ENCODE peak calls at places on chromosome 22, in eight cellular contexts. One of them, this sample, is unnamed.

GRCh38 chr22:39273950-39274887 is 29.4 kb upstream of the PDGFB start:
- DNase-seq in ovary: no peak
- DNase-seq in AG08396: no peak
- DNase-seq in RWPE1: no peak
- DNase-seq in tibial nerve: no peak
- DNase-seq in activated T-cell treated with anti-CD3 and anti-CD28 coated beads, Interleukin-2, amount 50 U/mL, for 48 hours: no peak
- DNase-seq in stimulated activated CD4-positive, alpha-beta T cell treated with anti-CD3 and anti-CD28 coated beads, Interleukin-2, amount 100 ng/mL, for 48 hours: no peak
- DNase-seq in stimulated activated CD8-positive, alpha-beta memory T cell treated with anti-CD3 and anti-CD28 coated beads, Interleukin-15, amount 100 ng/mL, for 4 hours: no peak
- DNase-seq in this sample: no peak

GRCh38 chr22:23894710-23895598 is 771 bp downstream of the MIF start:
- DNase-seq in AG08396: peak
- DNase-seq in tibial nerve: peak
- DNase-seq in activated T-cell treated with anti-CD3 and anti-CD28 coated beads, Interleukin-2, amount 50 U/mL, for 48 hours: peak
- DNase-seq in RWPE1: peak
- DNase-seq in stimulated activated CD8-positive, alpha-beta memory T cell treated with anti-CD3 and anti-CD28 coated beads, Interleukin-15, amount 100 ng/mL, for 4 hours: peak
- DNase-seq in ovary: peak
- DNase-seq in stimulated activated CD4-positive, alpha-beta T cell treated with anti-CD3 and anti-CD28 coated beads, Interleukin-2, amount 100 ng/mL, for 48 hours: peak
- DNase-seq in this sample: no peak

GRCh38 chr22:23200896-23201295 is 20.6 kb downstream of the BCR start:
- DNase-seq in stimulated activated CD8-positive, alpha-beta memory T cell treated with anti-CD3 and anti-CD28 coated beads, Interleukin-15, amount 100 ng/mL, for 4 hours: no peak
- DNase-seq in RWPE1: no peak
- DNase-seq in ovary: no peak
- DNase-seq in AG08396: no peak
- DNase-seq in tibial nerve: no peak
- DNase-seq in activated T-cell treated with anti-CD3 and anti-CD28 coated beads, Interleukin-2, amount 50 U/mL, for 48 hours: no peak
- DNase-seq in stimulated activated CD4-positive, alpha-beta T cell treated with anti-CD3 and anti-CD28 coated beads, Interleukin-2, amount 100 ng/mL, for 48 hours: no peak
- DNase-seq in this sample: no peak

GRCh38 chr22:37331034-37331428 is 48.7 kb downstream of the CYTH4 start:
- DNase-seq in tibial nerve: no peak
- DNase-seq in AG08396: peak
- DNase-seq in ovary: no peak
- DNase-seq in RWPE1: peak
- DNase-seq in stimulated activated CD8-positive, alpha-beta memory T cell treated with anti-CD3 and anti-CD28 coated beads, Interleukin-15, amount 100 ng/mL, for 4 hours: no peak
- DNase-seq in stimulated activated CD4-positive, alpha-beta T cell treated with anti-CD3 and anti-CD28 coated beads, Interleukin-2, amount 100 ng/mL, for 48 hours: no peak
- DNase-seq in activated T-cell treated with anti-CD3 and anti-CD28 coated beads, Interleukin-2, amount 50 U/mL, for 48 hours: no peak
- DNase-seq in this sample: no peak

GRCh38 chr22:49207008-49207775 is 620.5 kb downstream of the BRD1 start:
- DNase-seq in ovary: peak
- DNase-seq in tibial nerve: no peak
- DNase-seq in activated T-cell treated with anti-CD3 and anti-CD28 coated beads, Interleukin-2, amount 50 U/mL, for 48 hours: no peak
- DNase-seq in RWPE1: no peak
- DNase-seq in stimulated activated CD4-positive, alpha-beta T cell treated with anti-CD3 and anti-CD28 coated beads, Interleukin-2, amount 100 ng/mL, for 48 hours: no peak
- DNase-seq in stimulated activated CD8-positive, alpha-beta memory T cell treated with anti-CD3 and anti-CD28 coated beads, Interleukin-15, amount 100 ng/mL, for 4 hours: no peak
- DNase-seq in AG08396: no peak
- DNase-seq in this sample: no peak

GRCh38 chr22:37051629-37052385 is at the start of gene KCTD17:
- DNase-seq in RWPE1: peak
- DNase-seq in ovary: peak
- DNase-seq in AG08396: peak
- DNase-seq in stimulated activated CD4-positive, alpha-beta T cell treated with anti-CD3 and anti-CD28 coated beads, Interleukin-2, amount 100 ng/mL, for 48 hours: peak
- DNase-seq in tibial nerve: peak
- DNase-seq in activated T-cell treated with anti-CD3 and anti-CD28 coated beads, Interleukin-2, amount 50 U/mL, for 48 hours: peak
- DNase-seq in stimulated activated CD8-positive, alpha-beta memory T cell treated with anti-CD3 and anti-CD28 coated beads, Interleukin-15, amount 100 ng/mL, for 4 hours: peak
- DNase-seq in this sample: no peak

GRCh38 chr22:30425616-30426394 is at the start of gene MTFP1:
- DNase-seq in ovary: peak
- DNase-seq in activated T-cell treated with anti-CD3 and anti-CD28 coated beads, Interleukin-2, amount 50 U/mL, for 48 hours: peak
- DNase-seq in RWPE1: peak
- DNase-seq in stimulated activated CD8-positive, alpha-beta memory T cell treated with anti-CD3 and anti-CD28 coated beads, Interleukin-15, amount 100 ng/mL, for 4 hours: peak
- DNase-seq in AG08396: peak
- DNase-seq in stimulated activated CD4-positive, alpha-beta T cell treated with anti-CD3 and anti-CD28 coated beads, Interleukin-2, amount 100 ng/mL, for 48 hours: peak
- DNase-seq in tibial nerve: peak
- DNase-seq in this sample: no peak

GRCh38 chr22:33007485-33007884 is 50.7 kb downstream of the SYN3 start:
- DNase-seq in activated T-cell treated with anti-CD3 and anti-CD28 coated beads, Interleukin-2, amount 50 U/mL, for 48 hours: no peak
- DNase-seq in AG08396: no peak
- DNase-seq in RWPE1: no peak
- DNase-seq in ovary: no peak
- DNase-seq in tibial nerve: no peak
- DNase-seq in stimulated activated CD4-positive, alpha-beta T cell treated with anti-CD3 and anti-CD28 coated beads, Interleukin-2, amount 100 ng/mL, for 48 hours: no peak
- DNase-seq in stimulated activated CD8-positive, alpha-beta memory T cell treated with anti-CD3 and anti-CD28 coated beads, Interleukin-15, amount 100 ng/mL, for 4 hours: no peak
- DNase-seq in this sample: no peak

This sample was measured in SIG-M5.